ENCODE peak calls at places on chromosomes 6 and 20, in six cellular contexts. A is ovary, H is WERI-Rb-1, L is uterus, R is right atrium auricular region, Q is neural progenitor cell. G is an unnamed sample.

GRCh38 chr20:16219182-16219581 is 354.1 kb downstream of the KIF16B start:
- DNase-seq in A (no peak), H (no peak), L (no peak), R (no peak), Q (no peak), G (no peak)

GRCh38 chr6:156934054-156934424 is 156.9 kb downstream of the ARID1B start:
- DNase-seq in A (no peak), H (no peak), L (no peak), R (no peak), Q (no peak), G (no peak)

GRCh38 chr6:75012018-75012417 is 193.8 kb downstream of the COL12A1 start:
- DNase-seq in A (no peak), H (no peak), L (no peak), R (no peak), Q (no peak), G (no peak)

GRCh38 chr6:87054143-87054833 is 40.6 kb downstream of the CGA start:
- DNase-seq in A (no peak), H (no peak), L (no peak), R (no peak), Q (no peak), G (no peak)

GRCh38 chr20:60215786-60216730 is 257.8 kb downstream of the CDH26 start:
- DNase-seq in A (no peak), H (no peak), L (no peak), R (no peak), Q (no peak), G (no peak)

GRCh38 chr20:62117658-62118057 is 4.6 kb upstream of the LSM14B start:
- DNase-seq in A (no peak), H (no peak), L (no peak), R (no peak), Q (peak; percentile 34), G (no peak)

GRCh38 chr20:34015401-34016335 is 22.0 kb downstream of the RALY start:
- DNase-seq in A (no peak), H (no peak), L (no peak), R (no peak), Q (no peak), G (no peak)

GRCh38 chr6:25921525-25922203 is 8.8 kb downstream of the SLC17A2 start:
- DNase-seq in A (no peak), H (no peak), L (no peak), R (no peak), Q (no peak), G (no peak)

GRCh38 chr6:43243649-43244321 is 504 bp downstream of the TTBK1 start:
- DNase-seq in A (no peak), H (no peak), L (no peak), R (no peak), Q (no peak), G (no peak)

GRCh38 chr20:20529597-20529996 is 161.7 kb downstream of the INSM1 start:
- DNase-seq in A (no peak), H (no peak), L (no peak), R (no peak), Q (no peak), G (no peak)

GRCh38 chr6:45681860-45682488 is 304.2 kb upstream of the SUPT3H start:
- DNase-seq in A (no peak), H (no peak), L (no peak), R (no peak), Q (no peak), G (peak; percentile 73)

GRCh38 chr6:18260448-18261106 is 3.8 kb downstream of the DEK start:
- DNase-seq in A (no peak), H (no peak), L (no peak), R (no peak), Q (no peak), G (peak; percentile 36)

DNA sequence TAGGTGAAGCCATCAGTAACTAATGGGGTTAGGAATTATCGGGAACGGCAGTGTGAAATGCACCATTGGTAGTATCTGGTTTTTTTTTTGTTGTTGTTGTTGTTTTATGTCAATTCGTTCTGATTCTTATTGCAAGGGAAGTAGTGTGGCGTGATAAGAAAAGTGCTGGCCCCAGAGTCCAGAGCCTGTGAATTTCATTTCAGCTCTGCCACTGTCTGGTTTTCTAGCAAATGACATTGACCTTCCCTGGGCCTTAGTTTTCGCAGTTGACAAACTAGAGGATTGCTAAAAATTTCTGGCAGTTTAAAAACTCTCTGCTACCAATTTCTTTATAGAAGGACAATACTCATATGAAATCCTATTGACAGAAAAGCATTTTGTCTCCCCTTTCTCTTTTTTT is 161.6 kb downstream of the AIG1 start:
- DNase-seq in A (no peak), H (no peak), L (no peak), R (no peak), Q (no peak), G (no peak)
- H3K27ac ChIP-seq in A (peak overlapping the region; percentile 54), H (no peak overlapping the region), L (no peak overlapping the region), R (peak overlapping the region; percentile 58), Q (no peak overlapping the region), G (no peak overlapping the region)

GRCh38 chr6:169986171-169986847 is 234.9 kb downstream of the ERMARD start:
- DNase-seq in A (no peak), H (no peak), L (no peak), R (no peak), Q (no peak), G (no peak)

GRCh38 chr6:169985121-169986015 is 233.9 kb downstream of the ERMARD start:
- DNase-seq in A (no peak), H (no peak), L (no peak), R (no peak), Q (no peak), G (peak; percentile 77)

GRCh38 chr6:169988769-169989550 is 237.5 kb downstream of the ERMARD start:
- DNase-seq in A (no peak), H (no peak), L (no peak), R (no peak), Q (no peak), G (no peak)

GRCh38 chr6:169984181-169985120 is 233.0 kb downstream of the ERMARD start:
- DNase-seq in A (no peak), H (no peak), L (no peak), R (no peak), Q (no peak), G (peak; percentile 61)

DNA sequence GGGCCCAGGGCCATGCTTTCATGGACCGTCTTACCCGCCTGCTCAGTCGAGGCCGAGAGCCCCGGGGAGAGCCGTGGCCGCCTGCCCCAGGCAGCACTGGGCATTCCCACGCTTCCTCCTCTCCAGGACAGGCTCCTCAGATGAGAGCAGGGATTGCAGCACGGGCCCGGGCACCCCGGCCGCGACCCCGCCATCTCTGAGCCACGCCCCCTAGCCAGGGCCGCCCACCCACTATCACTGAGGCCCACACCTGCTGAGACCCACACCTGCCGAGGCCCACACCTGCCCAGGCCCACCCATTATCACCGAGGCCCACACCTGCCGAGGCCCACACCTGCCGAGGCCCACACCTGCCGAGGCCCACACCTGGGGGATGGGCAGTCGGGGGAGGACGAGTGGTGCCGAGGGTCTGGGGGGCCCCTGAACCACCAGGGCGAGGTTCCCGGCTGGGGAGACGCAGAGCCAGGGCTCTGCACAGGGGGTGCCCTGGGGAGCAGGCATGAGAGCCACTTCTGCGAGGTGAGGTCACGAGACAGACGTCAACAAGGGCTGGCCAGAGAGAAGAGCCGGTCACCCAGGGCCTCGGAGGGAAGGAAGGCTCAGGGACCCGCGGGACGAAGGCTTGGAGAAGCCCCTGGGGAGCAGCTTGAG is 235.6 kb downstream of the ERMARD start:
- DNase-seq in A (no peak), H (no peak), L (no peak), R (no peak), Q (no peak), G (peak; percentile 23)
- H3K9me3 ChIP-seq in A (no peaks in the 10 kb centered on the region), H (no peaks in the 10 kb centered on the region), L (no peaks in the 10 kb centered on the region), R (no peaks in the 10 kb centered on the region), Q (no peaks in the 10 kb centered on the region), G (no peaks in the 10 kb centered on the region)

GRCh38 chr20:23048283-23049200 is 930 bp downstream of the THBD start:
- DNase-seq in A (peak; percentile 58), H (no peak), L (peak; percentile 24), R (peak; percentile 69), Q (peak; percentile 78), G (peak; percentile 84)
- H3K4me3 ChIP-seq in A (peak overlapping the region; percentile 36), H (no peak overlapping the region), L (peak overlapping the region; percentile 34), R (peak overlapping the region; percentile 52), Q (peak overlapping the region; percentile 49), G (peak overlapping the region; percentile 53)

GRCh38 chr6:139546117-139546495 is 171.7 kb upstream of the CITED2 start:
- DNase-seq in A (no peak), H (no peak), L (no peak), R (no peak), Q (no peak), G (no peak)

GRCh38 chr6:139545474-139546116 is 171.1 kb upstream of the CITED2 start:
- DNase-seq in A (no peak), H (no peak), L (no peak), R (no peak), Q (no peak), G (no peak)

GRCh38 chr6:139549561-139550070 is 175.2 kb upstream of the CITED2 start:
- DNase-seq in A (no peak), H (no peak), L (no peak), R (no peak), Q (no peak), G (no peak)

GRCh38 chr6:139544699-139545052 is 170.2 kb upstream of the CITED2 start:
- DNase-seq in A (no peak), H (no peak), L (no peak), R (no peak), Q (no peak), G (no peak)

DNA sequence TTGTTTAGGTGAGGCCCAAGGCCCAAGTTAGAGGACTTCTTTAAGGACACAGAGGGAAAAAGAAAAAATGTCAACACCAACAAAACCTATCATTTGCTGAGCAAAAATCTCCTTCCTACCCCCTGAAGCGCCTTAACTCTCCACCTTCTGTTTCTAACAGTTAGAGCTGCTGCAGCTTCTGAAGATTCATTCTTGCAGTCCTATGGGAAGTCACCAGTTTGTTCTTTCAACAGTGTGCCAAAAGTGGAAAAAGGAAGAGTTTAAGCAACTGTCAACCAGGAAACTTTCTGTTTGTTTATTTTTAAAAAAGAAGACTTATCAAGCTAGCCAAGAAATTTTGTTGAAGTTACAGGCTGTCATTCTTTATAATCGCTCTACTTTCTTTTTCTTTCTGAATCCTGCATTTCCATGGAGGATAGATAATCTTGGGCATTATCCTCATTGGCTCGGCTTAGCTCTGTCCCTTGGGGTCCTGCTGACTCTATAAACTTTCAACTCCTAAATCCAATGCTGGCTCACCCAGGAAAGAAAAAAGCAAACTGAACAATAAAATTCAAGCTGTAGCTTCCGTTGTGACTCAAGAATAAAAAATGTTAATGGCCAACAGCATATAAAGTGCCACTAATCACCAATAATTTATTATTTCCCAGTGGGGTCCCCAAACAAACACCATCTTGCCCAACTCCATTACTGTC is 172.8 kb upstream of the CITED2 start:
- DNase-seq in A (no peak), H (no peak), L (no peak), R (no peak), Q (no peak), G (no peak)
- H3K27ac ChIP-seq in A (no peak overlapping the region), H (no peak overlapping the region), L (peak overlapping the region; percentile 61), R (no peak overlapping the region), Q (peak overlapping the region; percentile 66), G (no peak overlapping the region)

G was measured in left lung.